ENCODE peak calls at places on chromosomes 6 and 20, in four cellular contexts. X, W, J and P are unnamed samples.

GRCh38 chr20:8375898-8376297 is 243.8 kb downstream of the PLCB1 start:
- DNase-seq in X (no peak), W (no peak), J (no peak), P (no peak)

GRCh38 chr6:3884007-3884745 is 35.0 kb downstream of the FAM50B start:
- DNase-seq in J (no peak), X (no peak), W (no peak), P (no peak)

GRCh38 chr6:133631421-133631820 is 257.5 kb upstream of the TCF21 start:
- DNase-seq in J (peak; percentile 18), X (no peak), W (no peak), P (no peak)

GRCh38 chr6:28563420-28564095 is 37.9 kb downstream of the GPX5 start:
- DNase-seq in X (peak; percentile 73), W (no peak), J (no peak), P (no peak)

GRCh38 chr6:10140824-10141223 is 274.1 kb downstream of the TFAP2A start:
- DNase-seq in J (no peak), W (no peak), X (no peak), P (no peak)

GRCh38 chr20:62704341-62704948 is 4.2 kb upstream of the NTSR1 start:
- DNase-seq in X (peak; percentile 31), J (peak; percentile 67), W (no peak), P (peak; percentile 91)

GRCh38 chr6:117540670-117541069 is 58.2 kb downstream of the DCBLD1 start:
- DNase-seq in X (no peak), W (no peak), J (no peak), P (no peak)

GRCh38 chr6:151313060-151313459 is 73.3 kb downstream of the AKAP12 start:
- DNase-seq in J (peak; percentile 75), X (no peak), W (peak; percentile 59), P (no peak)

GRCh38 chr20:1535420-1536175 is 21.9 kb downstream of the SIRPD start:
- DNase-seq in W (no peak), J (no peak), X (no peak), P (no peak)

GRCh38 chr20:50583422-50584150 is 73.4 kb downstream of the PTPN1 start:
- DNase-seq in X (no peak), J (no peak), W (no peak), P (no peak)

GRCh38 chr6:46677314-46677654 is 10.4 kb upstream of the TDRD6 start:
- DNase-seq in W (no peak), J (peak; percentile 16), X (peak; percentile 7), P (no peak)

GRCh38 chr20:59159822-59160740 is 3.5 kb upstream of the ZNF831 start:
- DNase-seq in W (no peak), X (no peak), J (no peak), P (no peak)

GRCh38 chr6:55069132-55069781 is 105.1 kb upstream of the HCRTR2 start:
- DNase-seq in W (peak; percentile 48), X (peak; percentile 1), J (peak; percentile 49), P (peak; percentile 49)

GRCh38 chr6:1617466-1618304 is 8.0 kb downstream of the FOXC1 start:
- DNase-seq in X (no peak), W (no peak), J (no peak), P (no peak)

GRCh38 chr20:34979366-34980153 is 23.9 kb downstream of the MYH7B start:
- DNase-seq in W (peak; percentile 95), J (no peak), X (peak; percentile 91), P (no peak)

GRCh38 chr6:96659084-96659845 is 96.3 kb downstream of the FHL5 start:
- DNase-seq in X (no peak), J (no peak), W (no peak), P (no peak)

GRCh38 chr6:147699637-147700036 is 191.1 kb downstream of the SAMD5 start:
- DNase-seq in W (no peak), X (no peak), J (no peak), P (peak; percentile 34)

GRCh38 chr6:24926192-24926591 is 9.6 kb downstream of the RIPOR2 start:
- DNase-seq in X (no peak), J (peak; percentile 23), W (no peak), P (no peak)

GRCh38 chr20:1377984-1378742 is 14.7 kb downstream of the FKBP1A start:
- DNase-seq in W (no peak), X (peak; percentile 46), J (peak; percentile 48), P (peak; percentile 26)

GRCh38 chr6:97110626-97111025 is 172.4 kb downstream of the MMS22L start:
- DNase-seq in W (no peak), X (no peak), J (no peak), P (no peak)

GRCh38 chr6:6734463-6735455 is 146.2 kb downstream of the LY86 start:
- DNase-seq in J (no peak), W (no peak), X (no peak), P (no peak)

GRCh38 chr20:36591854-36592641 is 13.5 kb upstream of the RAB5IF start:
- DNase-seq in X (peak; percentile 55), W (no peak), J (peak; percentile 73), P (peak; percentile 22)

GRCh38 chr6:137177611-137178010 is 4.2 kb upstream of the IL22RA2 start:
- DNase-seq in X (no peak), J (no peak), W (no peak), P (no peak)
- TF ChIP-seq FOSL1 in X (no peak), J (no peak), W (no peak), P (no peak)

DNA sequence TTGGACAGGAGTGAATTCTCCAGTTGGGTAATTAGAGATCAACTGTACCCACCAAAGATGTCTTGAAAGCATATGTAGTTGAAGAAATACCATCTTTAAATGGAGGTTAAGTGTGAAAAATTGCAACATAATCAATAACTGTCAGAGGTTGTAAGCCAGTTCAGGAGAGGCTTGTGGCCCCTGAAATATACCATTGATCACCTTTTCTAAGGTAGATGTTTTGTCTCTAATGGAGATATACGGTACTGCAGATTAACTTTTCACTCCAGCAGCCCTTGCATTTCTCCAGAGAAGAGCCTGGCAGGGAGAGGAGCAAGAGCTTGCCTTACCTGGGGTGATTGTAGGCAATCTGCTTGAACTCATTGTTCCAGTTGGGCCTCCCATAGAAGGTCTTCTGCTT is 48.8 kb downstream of the NOX3 start:
- DNase-seq in W (no peak), J (no peak), X (no peak), P (no peak)
- H3K27ac ChIP-seq in W (no peak overlapping the region), J (no peak overlapping the region), X (no peak overlapping the region), P (no peak overlapping the region)

GRCh38 chr6:125949069-125949468 is 7.5 kb upstream of the HINT3 start:
- DNase-seq in X (peak; percentile 50), J (no peak), W (no peak), P (no peak)

GRCh38 chr6:125953502-125953875 is 3.1 kb upstream of the HINT3 start:
- DNase-seq in W (peak; percentile 69), J (peak; percentile 74), X (no peak), P (no peak)

GRCh38 chr6:125952764-125953501 is 3.6 kb upstream of the HINT3 start:
- DNase-seq in X (no peak), W (peak; percentile 54), J (peak; percentile 65), P (no peak)

GRCh38 chr6:125950293-125950692 is 6.3 kb upstream of the HINT3 start:
- DNase-seq in W (no peak), X (peak; percentile 74), J (no peak), P (no peak)

DNA sequence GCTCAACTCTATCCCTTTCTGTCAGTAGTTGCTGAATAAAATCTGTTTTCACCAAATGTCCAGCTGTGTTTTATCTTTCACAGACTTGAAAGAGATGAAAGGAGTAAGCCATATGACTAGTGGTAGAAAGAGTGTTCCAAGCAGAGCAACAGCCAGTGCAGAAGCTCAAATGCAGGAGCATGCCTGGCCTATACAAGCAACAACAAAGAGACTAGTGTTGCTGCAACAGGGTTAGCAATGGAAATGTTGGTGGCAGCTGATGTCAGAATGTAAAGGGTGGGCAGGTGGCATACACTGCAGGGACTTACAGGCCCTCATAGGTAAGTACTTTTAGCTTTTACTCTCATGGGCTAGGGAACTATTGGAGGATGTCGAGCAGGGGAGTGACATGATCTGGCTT is 5.2 kb upstream of the HINT3 start:
- DNase-seq in W (no peak), J (peak; percentile 74), X (no peak), P (no peak)
- TF ChIP-seq FOSL1 in W (no peak), J (no peak), X (no peak), P (no peak)

DNA sequence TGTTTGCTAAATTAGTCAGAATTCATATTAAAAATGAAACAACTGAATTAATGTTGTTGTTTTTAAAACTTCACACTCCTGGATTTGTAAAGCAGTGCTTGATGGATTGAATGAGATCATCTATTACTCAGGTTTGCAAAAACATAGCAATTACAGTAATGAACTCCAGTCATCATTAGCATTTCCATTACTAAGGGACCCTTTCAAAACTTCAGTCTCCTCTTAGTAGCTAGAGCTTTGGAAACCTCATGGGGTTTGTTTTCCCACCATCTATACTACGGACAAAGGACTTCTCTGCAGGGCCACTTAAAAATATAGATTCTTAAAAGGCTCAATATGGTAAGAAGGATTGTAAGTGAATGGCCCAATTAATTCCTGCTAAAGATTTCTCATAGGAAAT is 209.9 kb upstream of the PRND start:
- DNase-seq in W (no peak), J (no peak), X (no peak), P (no peak)
- H3K27ac ChIP-seq in W (no peak overlapping the region), J (no peak overlapping the region), X (no peak overlapping the region), P (no peak overlapping the region)

GRCh38 chr6:75932067-75932466 is 140.4 kb downstream of the IMPG1 start:
- DNase-seq in J (peak; percentile 49), W (peak; percentile 77), X (peak; percentile 54), P (peak; percentile 19)
- TF ChIP-seq FOSL1 in J (no peak), W (no peak), X (no peak), P (no peak)

GRCh38 chr6:132131351-132131750 is 180.2 kb upstream of the CCN2 start:
- DNase-seq in X (no peak), J (no peak), W (no peak), P (no peak)
- H3K27ac ChIP-seq in X (no peak overlapping the region), J (no peak overlapping the region), W (no peak overlapping the region), P (no peak overlapping the region)

GRCh38 chr6:2772840-2773239 is 7.6 kb downstream of the WRNIP1 start:
- DNase-seq in J (no peak), X (no peak), W (no peak), P (no peak)

GRCh38 chr6:2775003-2775402 is 9.8 kb downstream of the WRNIP1 start:
- DNase-seq in J (no peak), X (no peak), W (no peak), P (no peak)

GRCh38 chr6:2780109-2780730 is 15.0 kb downstream of the WRNIP1 start:
- DNase-seq in X (no peak), W (no peak), J (no peak), P (no peak)

GRCh38 chr6:2773450-2773849 is 8.3 kb downstream of the WRNIP1 start:
- DNase-seq in J (no peak), X (no peak), W (no peak), P (no peak)

DNA sequence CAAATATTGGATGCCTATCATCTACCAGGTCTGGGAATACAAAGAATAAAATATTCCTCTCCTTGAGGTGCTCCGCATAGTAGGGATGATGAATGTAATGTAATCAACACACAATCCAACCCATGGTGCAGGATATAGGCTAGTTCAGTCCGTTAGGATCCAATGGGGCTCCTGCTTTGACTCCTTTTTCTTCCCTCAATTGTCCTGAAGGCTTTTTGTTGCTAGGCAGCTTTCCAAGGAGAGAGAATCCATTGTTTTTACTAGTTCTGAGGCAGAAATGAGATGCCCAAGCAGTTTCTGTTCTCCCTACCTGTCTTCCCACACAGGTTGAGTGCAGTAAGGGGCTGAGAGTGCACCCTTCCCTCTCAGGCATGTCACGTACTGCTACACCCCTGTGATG is 12.1 kb downstream of the WRNIP1 start:
- DNase-seq in X (no peak), J (no peak), W (no peak), P (no peak)
- TF ChIP-seq FOSL1 in X (no peak), J (no peak), W (no peak), P (no peak)

GRCh38 chr6:39933669-39934059 is 598 bp downstream of the MOCS1 start:
- DNase-seq in W (no peak), J (peak; percentile 9), X (no peak), P (no peak)
- H3K27ac ChIP-seq in W (no peak overlapping the region), J (no peak overlapping the region), X (no peak overlapping the region), P (no peak overlapping the region)

GRCh38 chr6:31736026-31736767 is at the start of gene CLIC1:
- DNase-seq in X (peak; percentile 99), W (peak; percentile 86), J (peak; percentile 88), P (no peak)
- TF ChIP-seq FOSL1 in X (no peak), W (no peak), J (peak; percentile 84), P (no peak)